ENCODE peak calls at places on chromosomes 1 and 21, in four cellular contexts. B, P, R and N are unnamed samples.

GRCh38 chr1:99503276-99503747 is 142.6 kb upstream of the PALMD start:
- DNase-seq in R (peak; percentile 84), B (no peak), P (peak; percentile 77), N (peak; percentile 67)

GRCh38 chr1:167442142-167442848 is 76.0 kb downstream of the CD247 start:
- DNase-seq in P (peak; percentile 87), R (peak; percentile 75), B (peak; percentile 87), N (peak; percentile 30)

GRCh38 chr1:12636098-12636950 is 7.6 kb upstream of the AADACL4 start:
- DNase-seq in R (peak; percentile 28), P (peak; percentile 40), B (peak; percentile 63), N (peak; percentile 64)

GRCh38 chr1:42431514-42431913 is 24.3 kb downstream of the ZMYND12 start:
- DNase-seq in P (no peak), R (no peak), B (no peak), N (no peak)

GRCh38 chr1:15304708-15305326 is 57.8 kb downstream of the FHAD1 start:
- DNase-seq in R (peak; percentile 59), P (peak; percentile 67), B (peak; percentile 74), N (no peak)

GRCh38 chr1:100184536-100184935 is 6.5 kb upstream of the LRRC39 start:
- DNase-seq in B (no peak), P (no peak), R (no peak), N (no peak)

GRCh38 chr1:208167229-208167869 is 76.8 kb downstream of the PLXNA2 start:
- DNase-seq in P (no peak), B (no peak), R (no peak), N (no peak)

GRCh38 chr21:45332981-45333582 is 45.4 kb upstream of the POFUT2 start:
- DNase-seq in R (no peak), P (no peak), B (peak; percentile 27), N (no peak)

GRCh38 chr1:180000575-180000974 is 46.0 kb downstream of the CEP350 start:
- DNase-seq in P (no peak), R (no peak), B (no peak), N (no peak)

GRCh38 chr21:23574932-23575331 is 2032.3 kb downstream of the MRPL39 start:
- DNase-seq in B (peak; percentile 55), R (no peak), P (no peak), N (no peak)

GRCh38 chr1:173478099-173478555 is 992 bp downstream of the PRDX6 start:
- DNase-seq in B (no peak), R (peak; percentile 75), P (peak; percentile 93), N (peak; percentile 88)

GRCh38 chr1:76901158-76901767 is 34.0 kb downstream of the ST6GALNAC5 start:
- DNase-seq in P (peak; percentile 71), R (peak; percentile 54), B (peak; percentile 62), N (peak; percentile 32)

GRCh38 chr21:46035809-46036695 is 54.5 kb downstream of the COL6A1 start:
- DNase-seq in B (no peak), R (peak; percentile 95), P (peak; percentile 89), N (peak; percentile 82)

GRCh38 chr1:31617917-31618746 is 643 bp downstream of the HCRTR1 start:
- DNase-seq in B (peak; percentile 80), P (peak; percentile 70), R (peak; percentile 50), N (no peak)

GRCh38 chr1:18035145-18035544 is 72.5 kb upstream of the IGSF21 start:
- DNase-seq in B (no peak), R (no peak), P (no peak), N (no peak)

GRCh38 chr1:20610950-20611349 is 22.1 kb downstream of the CDA start:
- DNase-seq in B (no peak), R (no peak), P (no peak), N (no peak)

GRCh38 chr1:38964140-38964548 is 22.5 kb upstream of the RHBDL2 start:
- DNase-seq in P (no peak), R (no peak), B (no peak), N (no peak)

GRCh38 chr1:234735976-234736375 is 126.0 kb upstream of the IRF2BP2 start:
- DNase-seq in B (no peak), P (no peak), R (no peak), N (no peak)

GRCh38 chr1:171985639-171986038 is 144.3 kb downstream of the DNM3 start:
- DNase-seq in B (peak; percentile 53), P (peak; percentile 34), R (peak; percentile 33), N (no peak)

GRCh38 chr1:54291276-54292014 is 91.5 kb downstream of the MRPL37 start:
- DNase-seq in P (no peak), B (no peak), R (no peak), N (no peak)

GRCh38 chr1:43545686-43546387 is 15.2 kb downstream of the PTPRF start:
- DNase-seq in P (peak; percentile 44), R (peak; percentile 62), B (peak; percentile 97), N (no peak)

GRCh38 chr21:27622636-27623035 is 655.7 kb upstream of the ADAMTS5 start:
- DNase-seq in R (no peak), B (no peak), P (no peak), N (no peak)

GRCh38 chr1:1215266-1215676 is 1.3 kb upstream of the TNFRSF4 start:
- DNase-seq in B (no peak), R (peak; percentile 40), P (no peak), N (no peak)

GRCh38 chr1:1827456-1827855 is 49.2 kb upstream of the NADK start:
- DNase-seq in B (no peak), R (no peak), P (peak; percentile 58), N (no peak)

GRCh38 chr1:210132582-210132981 is 100.0 kb upstream of the SERTAD4 start:
- DNase-seq in P (peak; percentile 57), B (no peak), R (peak; percentile 52), N (peak; percentile 15)

GRCh38 chr1:235974616-235975015 is 90.3 kb downstream of the NID1 start:
- DNase-seq in B (no peak), P (no peak), R (no peak), N (peak; percentile 36)

GRCh38 chr1:235968837-235969236 is 96.1 kb downstream of the NID1 start:
- DNase-seq in P (no peak), B (no peak), R (no peak), N (no peak)

GRCh38 chr1:235972316-235973090 is 92.4 kb downstream of the NID1 start:
- DNase-seq in R (peak; percentile 88), P (peak; percentile 84), B (no peak), N (peak; percentile 83)

GRCh38 chr1:235971571-235972315 is 93.1 kb downstream of the NID1 start:
- DNase-seq in R (peak; percentile 95), P (peak; percentile 97), B (peak; percentile 93), N (peak; percentile 80)

GRCh38 chr1:235971020-235971419 is 93.9 kb downstream of the NID1 start:
- DNase-seq in R (no peak), P (no peak), B (no peak), N (no peak)
- H3K9ac ChIP-seq in R (peak overlapping the region; percentile 99), P (peak overlapping the region; percentile 98), B (no peak overlapping the region), N (peak overlapping the region; percentile 87)

DNA sequence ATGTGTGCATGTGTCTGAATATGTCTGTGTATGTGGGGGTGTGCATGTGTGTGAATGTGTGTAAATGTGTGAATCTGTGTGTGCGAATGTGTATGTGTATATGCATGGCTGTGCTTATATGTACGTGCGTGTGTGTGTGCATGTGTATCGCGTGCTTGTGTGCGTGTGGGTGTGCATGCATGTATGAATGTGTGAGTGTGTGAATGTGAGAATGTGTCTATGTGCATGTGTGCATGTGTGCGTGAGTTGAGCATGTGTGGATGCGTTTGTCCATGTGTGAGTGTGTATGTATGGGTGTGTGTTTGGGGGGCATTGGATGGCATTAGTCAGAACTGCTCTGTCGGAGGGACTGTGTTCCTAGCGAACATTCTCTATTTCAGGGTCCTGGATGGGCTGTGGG is 52.4 kb downstream of the UMODL1 start:
- DNase-seq in B (no peak), R (no peak), P (no peak), N (no peak)
- H3K9ac ChIP-seq in B (no peak overlapping the region), R (no peak overlapping the region), P (no peak overlapping the region), N (no peak overlapping the region)

DNA sequence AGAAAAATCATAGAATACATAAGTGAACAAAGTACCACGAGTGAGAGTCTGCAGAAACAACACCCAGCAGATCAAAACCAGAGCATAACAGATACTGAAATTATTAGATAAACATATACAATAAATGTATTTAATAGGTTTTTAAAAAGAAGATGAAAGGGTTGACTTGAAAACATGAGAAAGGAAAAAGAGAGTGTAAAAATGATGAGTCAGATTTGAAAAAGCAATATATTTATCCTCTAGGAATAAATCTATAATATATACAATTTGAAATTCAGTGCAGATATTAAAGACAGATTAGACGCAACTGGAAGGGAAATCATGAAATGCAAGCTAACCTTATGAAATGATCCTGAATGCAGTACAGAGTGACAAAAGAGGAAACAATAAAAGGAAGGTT is 170.2 kb upstream of the RUNX1 start:
- DNase-seq in P (no peak), R (no peak), B (no peak), N (no peak)
- H3K9ac ChIP-seq in P (no peak overlapping the region), R (no peak overlapping the region), B (no peak overlapping the region), N (no peak overlapping the region)

DNA sequence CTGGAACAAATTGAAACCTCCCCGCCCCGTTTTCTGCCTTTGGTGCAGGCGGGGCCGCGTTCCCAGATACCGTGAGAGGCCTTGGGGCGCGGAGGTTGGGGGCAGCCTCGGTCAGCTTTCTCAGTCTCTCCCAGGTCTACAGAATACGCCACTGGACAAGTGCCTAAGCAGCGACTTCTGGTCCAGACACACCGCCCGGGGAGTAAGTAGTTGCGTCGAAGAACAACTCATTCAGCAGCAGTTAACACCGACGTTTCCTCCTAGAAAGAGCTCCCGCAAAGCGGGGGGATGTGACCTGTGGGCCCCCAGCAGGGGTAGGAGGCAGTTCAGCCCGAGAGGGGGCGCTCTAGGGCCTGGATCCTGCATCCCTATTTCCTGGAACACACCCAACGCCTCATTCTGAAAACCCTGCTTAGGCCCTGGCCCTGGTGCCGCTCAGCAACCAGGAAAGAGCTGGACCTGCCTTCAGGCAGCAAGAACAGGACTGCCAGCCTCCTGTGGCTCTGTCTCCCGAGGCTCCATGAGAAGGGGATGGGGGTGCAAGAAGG is 6.5 kb upstream of the BARHL2 start:
- DNase-seq in R (no peak), B (peak; percentile 91), P (peak; percentile 21), N (no peak)
- H3K9ac ChIP-seq in R (no peak overlapping the region), B (no peak overlapping the region), P (no peak overlapping the region), N (no peak overlapping the region)

DNA sequence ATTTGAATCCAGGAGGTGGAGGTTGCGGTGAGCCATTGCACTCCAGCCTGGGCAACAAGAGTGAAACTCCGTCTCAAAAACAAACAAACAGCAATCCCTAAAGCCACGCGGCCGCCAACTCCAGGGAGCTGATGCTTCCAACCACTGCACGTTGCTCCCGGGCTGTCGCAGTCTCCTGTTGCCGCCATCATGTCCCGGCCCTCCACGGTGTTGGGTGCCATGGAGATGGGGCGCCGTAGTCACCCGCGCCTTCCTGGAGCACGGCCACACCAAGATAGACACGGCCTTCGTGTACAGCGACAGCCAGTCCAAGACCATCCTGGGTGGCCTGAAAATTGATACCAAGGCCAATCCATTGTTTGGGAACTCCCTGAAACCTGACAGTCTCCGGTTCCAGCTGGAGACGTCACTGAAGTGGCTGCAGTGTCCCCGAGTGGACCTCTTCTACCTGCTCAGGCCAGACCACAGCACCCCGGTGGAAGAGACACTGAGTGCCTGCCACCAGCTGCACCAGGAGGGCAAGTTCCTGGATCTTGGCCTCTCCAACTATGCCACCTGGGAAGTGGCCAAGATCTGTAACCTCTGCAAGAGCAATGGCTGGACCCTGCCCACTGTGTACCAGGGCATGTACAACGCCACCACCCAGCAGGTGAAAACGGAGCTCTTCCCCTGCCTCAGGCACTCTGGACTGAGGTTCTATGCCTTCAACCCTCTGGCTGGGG is 32.6 kb downstream of the SLC16A1 start:
- DNase-seq in P (no peak), B (no peak), R (no peak), N (no peak)
- H3K9ac ChIP-seq in P (no peak overlapping the region), B (no peak overlapping the region), R (no peak overlapping the region), N (no peak overlapping the region)